ENCODE peak calls at places on chromosomes 5 and 9, in seven cellular contexts. J is SK-N-SH, W is fibroblast of pulmonary artery, Z is endothelial cell, B is IMR-90, T is esophagus squamous epithelium, G is astrocyte of the cerebellum. I is an unnamed sample.

GRCh38 chr5:171424726-171425125 is 5.3 kb downstream of the FGF18 start:
- DNase-seq in B (no peak), Z (no peak), J (no peak), T (no peak), G (no peak), W (no peak), I (no peak)

GRCh38 chr9:573551-574410 is 267.7 kb upstream of the DMRT1 start:
- DNase-seq in T (no peak), J (no peak), Z (no peak), W (peak), G (no peak), B (no peak), I (no peak)

GRCh38 chr9:114811301-114811700 is 5.5 kb upstream of the TNFSF15 start:
- DNase-seq in G (no peak), B (no peak), T (no peak), W (peak), Z (no peak), J (no peak), I (no peak)

GRCh38 chr5:158514353-158514960 is 585.3 kb downstream of the EBF1 start:
- DNase-seq in B (peak), T (no peak), J (no peak), Z (no peak), W (peak), G (peak), I (peak)

GRCh38 chr9:70049672-70050271 is 6.1 kb downstream of the MAMDC2 start:
- DNase-seq in T (no peak), B (peak), G (no peak), Z (no peak), J (no peak), W (peak), I (no peak)

GRCh38 chr9:12640866-12641636 is 52.1 kb upstream of the TYRP1 start:
- DNase-seq in B (no peak), J (no peak), W (no peak), T (no peak), Z (no peak), G (no peak), I (no peak)

GRCh38 chr5:147573171-147573570 is 63.3 kb upstream of the DPYSL3 start:
- DNase-seq in G (no peak), T (no peak), W (no peak), J (no peak), Z (no peak), B (no peak), I (no peak)

GRCh38 chr9:18759836-18760235 is 273.2 kb downstream of the SAXO1 start:
- DNase-seq in W (no peak), T (no peak), J (no peak), Z (no peak), G (no peak), B (no peak), I (no peak)

GRCh38 chr5:181237758-181238385 is 5.8 kb downstream of the RACK1 start:
- DNase-seq in G (no peak), W (no peak), Z (no peak), B (no peak), J (no peak), T (no peak), I (no peak)

GRCh38 chr5:134268919-134269318 is 43.0 kb upstream of the PPP2CA start:
- DNase-seq in T (no peak), B (no peak), W (no peak), G (no peak), Z (no peak), J (no peak), I (no peak)

GRCh38 chr9:69919461-69920061 is 98.9 kb downstream of the CFAP95 start:
- DNase-seq in W (peak), Z (no peak), T (no peak), B (peak), G (peak), J (peak), I (no peak)

GRCh38 chr9:136615631-136616306 is 46.9 kb upstream of the EGFL7 start:
- DNase-seq in Z (no peak), T (no peak), B (peak), J (no peak), G (no peak), W (no peak), I (no peak)

GRCh38 chr9:133725886-133726285 is 12.3 kb downstream of the SARDH start:
- DNase-seq in B (no peak), G (no peak), W (no peak), Z (no peak), J (peak), T (no peak), I (no peak)

GRCh38 chr9:79185866-79186265 is 385.9 kb upstream of the TLE4 start:
- DNase-seq in T (no peak), J (no peak), G (peak), W (peak), Z (no peak), B (peak), I (no peak)
- TF ChIP-seq CTCF in T (no peak), J (no peak), G (no peak), W (no peak), Z (no peak), B (no peak), I (no peak)

GRCh38 chr9:113269355-113269754 is 6.0 kb downstream of the CDC26 start:
- DNase-seq in W (no peak), J (no peak), B (no peak), Z (no peak), G (no peak), T (no peak), I (no peak)

GRCh38 chr9:113275147-113276131 is at the start of the genes CDC26 and PRPF4:
- DNase-seq in B (peak), Z (peak), G (peak), J (peak), T (peak), W (peak), I (peak)

GRCh38 chr9:113269871-113270270 is 5.5 kb downstream of the CDC26 start:
- DNase-seq in Z (no peak), G (no peak), W (no peak), J (no peak), T (no peak), B (no peak), I (no peak)

GRCh38 chr9:113278840-113279239 is 3.4 kb downstream of the PRPF4 start:
- DNase-seq in B (no peak), J (no peak), T (no peak), W (no peak), G (no peak), Z (no peak), I (no peak)

GRCh38 chr9:113274474-113275146 is 762 bp downstream of the CDC26 start:
- DNase-seq in B (peak), W (peak), G (peak), T (no peak), Z (peak), J (peak), I (no peak)
- TF ChIP-seq CTCF in B (peak), W (peak), G (peak), T (peak), Z (peak), J (peak), I (peak)

GRCh38 chr5:80346055-80346454 is 26.3 kb downstream of the SPZ1 start:
- DNase-seq in Z (peak), B (no peak), G (no peak), J (peak), W (peak), T (no peak), I (no peak)
- TF ChIP-seq CTCF in Z (peak), B (peak), G (peak), J (peak), W (peak), T (no peak), I (no peak)

GRCh38 chr9:21890696-21891095 is 88.3 kb downstream of the MTAP start:
- DNase-seq in T (no peak), G (peak), B (no peak), Z (no peak), W (no peak), J (no peak), I (no peak)

DNA sequence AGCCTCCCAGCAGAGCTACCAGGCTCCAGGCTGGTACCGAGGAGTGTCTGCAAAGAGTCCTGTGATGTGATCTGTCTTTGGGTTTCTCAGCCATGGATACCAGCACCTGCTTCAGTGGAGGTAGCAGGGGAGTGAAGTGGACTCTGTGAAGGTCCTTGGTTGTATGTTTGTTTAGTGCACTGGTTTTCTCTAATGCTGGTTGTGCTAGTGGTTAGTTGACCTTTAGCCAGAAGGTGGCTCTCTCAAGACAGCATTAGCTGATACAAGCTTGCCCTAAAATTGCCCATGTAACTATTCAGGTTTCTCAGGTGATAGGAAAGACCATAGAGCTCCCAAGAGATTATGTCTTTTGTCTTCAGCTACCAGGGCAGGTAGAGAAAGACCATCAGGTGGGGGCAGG is 87.2 kb downstream of the MTAP start:
- DNase-seq in G (no peak), Z (no peak), B (no peak), W (no peak), T (no peak), J (no peak), I (no peak)
- TF ChIP-seq CTCF in G (no peak), Z (no peak), B (no peak), W (no peak), T (no peak), J (no peak), I (no peak)

GRCh38 chr5:128669803-128670202 is 131.8 kb upstream of the FBN2 start:
- DNase-seq in B (no peak), J (no peak), T (no peak), Z (no peak), W (peak), G (no peak), I (no peak)

GRCh38 chr5:128665747-128666355 is 127.8 kb upstream of the FBN2 start:
- DNase-seq in B (no peak), T (no peak), W (no peak), G (no peak), J (no peak), Z (no peak), I (no peak)

GRCh38 chr5:128668921-128669320 is 130.9 kb upstream of the FBN2 start:
- DNase-seq in T (no peak), B (no peak), J (no peak), G (no peak), W (no peak), Z (no peak), I (no peak)

GRCh38 chr5:128667751-128668150 is 129.7 kb upstream of the FBN2 start:
- DNase-seq in W (no peak), J (no peak), T (no peak), G (no peak), B (no peak), Z (no peak), I (no peak)

DNA sequence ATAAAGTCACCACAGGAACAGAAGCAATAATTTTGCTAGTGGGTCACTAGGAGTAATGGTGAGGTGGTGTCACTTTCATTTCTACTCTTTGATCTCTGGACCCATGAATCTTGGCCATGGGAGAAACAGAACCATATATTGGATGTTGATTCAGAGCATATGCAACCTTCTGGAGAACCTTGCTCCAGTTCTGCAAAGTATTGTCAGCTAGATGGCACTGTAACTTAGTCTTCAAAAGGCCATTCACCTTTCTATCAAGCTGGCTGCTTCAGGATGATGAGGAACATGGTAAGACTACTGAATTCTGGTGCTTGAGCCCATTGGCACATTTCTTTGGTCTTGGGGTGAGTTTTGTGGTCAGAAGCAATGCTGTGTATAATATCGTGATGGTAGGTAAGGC is 129.1 kb upstream of the FBN2 start:
- DNase-seq in W (no peak), J (no peak), B (no peak), Z (no peak), T (no peak), G (no peak), I (no peak)
- TF ChIP-seq CTCF in W (peak), J (no peak), B (no peak), Z (no peak), T (no peak), G (peak), I (no peak)

GRCh38 chr9:89309166-89309565 is 1.8 kb upstream of the CKS2 start:
- DNase-seq in G (no peak), B (no peak), W (no peak), J (no peak), Z (no peak), T (no peak), I (no peak)

GRCh38 chr9:89311346-89312153 is 555 bp downstream of the CKS2 start:
- DNase-seq in Z (no peak), W (no peak), T (no peak), J (peak), G (no peak), B (no peak), I (no peak)

GRCh38 chr9:89309608-89310485 is 1.1 kb upstream of the CKS2 start:
- DNase-seq in Z (no peak), G (no peak), W (peak), J (peak), B (no peak), T (no peak), I (no peak)

GRCh38 chr9:89312154-89312616 is 1.2 kb downstream of the CKS2 start:
- DNase-seq in G (no peak), W (no peak), J (peak), B (no peak), T (no peak), Z (no peak), I (no peak)

GRCh38 chr9:89310486-89311345 is at the start of gene CKS2:
- DNase-seq in Z (peak), J (peak), B (peak), W (peak), G (peak), T (peak), I (peak)
- TF ChIP-seq CTCF in Z (no peak), J (no peak), B (no peak), W (no peak), G (peak), T (no peak), I (peak)

DNA sequence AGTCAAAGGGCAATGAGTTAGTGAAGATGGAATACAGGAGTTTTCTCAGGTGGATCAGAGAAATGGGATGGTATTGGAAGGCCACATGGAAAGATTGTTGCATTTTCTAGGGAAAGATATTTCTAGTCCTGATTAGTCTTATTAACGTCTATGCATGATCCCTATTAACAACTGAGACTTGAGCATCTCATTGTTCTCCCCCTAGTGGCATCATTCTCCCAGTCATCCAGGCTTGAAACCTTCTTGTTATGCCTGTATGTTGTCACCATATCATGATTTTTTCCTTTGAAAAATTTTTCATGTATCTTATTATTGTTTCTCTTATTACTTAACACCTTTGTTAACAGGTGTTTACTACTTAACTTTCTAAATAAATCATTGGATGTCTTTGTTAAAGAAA is 34.4 kb downstream of the KIF2A start:
- DNase-seq in G (no peak), J (peak), Z (no peak), W (peak), T (no peak), B (peak), I (no peak)
- TF ChIP-seq CTCF in G (peak), J (peak), Z (no peak), W (peak), T (no peak), B (peak), I (no peak)